ENCODE peak calls at places on chromosomes 2 and 18, in six cellular contexts. L, B, A, W, I and H are unnamed samples.

GRCh38 chr2:1366546-1367134 is 46.6 kb upstream of the TPO start:
- DNase-seq in L (no peak), B (no peak), A (no peak), W (no peak), I (peak; percentile 81), H (no peak)

GRCh38 chr2:159052157-159052561 is 83.7 kb downstream of the TANC1 start:
- DNase-seq in L (no peak), B (no peak), A (no peak), W (no peak), I (no peak), H (no peak)

GRCh38 chr2:101912545-101912944 is 79.2 kb upstream of the IL1R2 start:
- DNase-seq in L (no peak), B (no peak), A (no peak), W (no peak), I (no peak), H (no peak)

GRCh38 chr2:218271865-218272530 is 1.7 kb downstream of the PNKD start:
- DNase-seq in L (no peak), B (peak; percentile 56), A (no peak), W (no peak), I (no peak), H (no peak)

GRCh38 chr18:69898241-69898861 is 49.3 kb downstream of the CD226 start:
- DNase-seq in L (no peak), B (no peak), A (peak; percentile 48), W (no peak), I (no peak), H (peak; percentile 35)

GRCh38 chr18:23156134-23156533 is 20.8 kb downstream of the CABLES1 start:
- DNase-seq in L (no peak), B (no peak), A (no peak), W (no peak), I (no peak), H (no peak)

GRCh38 chr2:68994864-68995263 is 18.1 kb upstream of the ANTXR1 start:
- DNase-seq in L (peak; percentile 88), B (no peak), A (no peak), W (no peak), I (no peak), H (no peak)

GRCh38 chr18:78729099-78729467 is 250.5 kb upstream of the SALL3 start:
- DNase-seq in L (no peak), B (peak; percentile 13), A (no peak), W (no peak), I (no peak), H (no peak)

GRCh38 chr2:151043484-151043883 is 218.2 kb downstream of the RBM43 start:
- DNase-seq in L (no peak), B (no peak), A (no peak), W (no peak), I (no peak), H (no peak)

DNA sequence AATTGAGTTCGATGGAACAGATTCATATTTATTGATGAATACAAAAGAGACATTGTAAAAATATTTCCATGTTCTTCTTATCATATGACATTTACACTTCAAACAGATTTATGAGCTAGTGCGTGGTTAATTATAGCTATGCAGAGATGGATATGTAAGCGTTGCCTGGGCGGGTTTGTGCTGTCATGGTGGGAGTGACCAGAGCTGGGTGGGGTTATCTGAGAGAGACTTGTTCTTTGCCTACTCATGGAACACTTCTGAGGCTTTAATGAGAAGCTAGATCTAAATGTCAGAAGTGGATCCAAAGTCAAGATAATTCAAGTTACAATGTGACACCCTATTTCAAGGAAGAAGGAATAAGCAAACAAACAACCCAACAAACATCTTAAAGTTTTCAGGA is 162.3 kb upstream of the ZEB2 start:
- DNase-seq in L (no peak), B (no peak), A (no peak), W (no peak), I (no peak), H (no peak)
- TF ChIP-seq CTCF in L (no peak), B (no peak), A (no peak), W (no peak), I (no peak), H (no peak)

GRCh38 chr2:19377717-19378116 is 19.3 kb upstream of the OSR1 start:
- DNase-seq in L (no peak), B (no peak), A (no peak), W (no peak), I (no peak), H (no peak)
- TF ChIP-seq CTCF in L (peak; percentile 7), B (no peak), A (no peak), W (no peak), I (peak; percentile 6), H (no peak)

GRCh38 chr2:42558827-42559226 is 9.6 kb upstream of the MTA3 start:
- DNase-seq in L (no peak), B (peak; percentile 59), A (no peak), W (peak; percentile 33), I (no peak), H (no peak)
- TF ChIP-seq CTCF in L (no peak), B (no peak), A (no peak), W (no peak), I (no peak), H (no peak)

GRCh38 chr2:142957143-142957542 is 79.7 kb downstream of the KYNU start:
- DNase-seq in L (no peak), B (no peak), A (no peak), W (no peak), I (no peak), H (no peak)

GRCh38 chr2:142951190-142952007 is 73.9 kb downstream of the KYNU start:
- DNase-seq in L (no peak), B (no peak), A (no peak), W (no peak), I (no peak), H (no peak)

GRCh38 chr2:142952018-142952417 is 74.6 kb downstream of the KYNU start:
- DNase-seq in L (no peak), B (no peak), A (no peak), W (no peak), I (no peak), H (no peak)

GRCh38 chr2:142954488-142954887 is 77.0 kb downstream of the KYNU start:
- DNase-seq in L (no peak), B (no peak), A (no peak), W (no peak), I (no peak), H (no peak)

GRCh38 chr2:142952793-142953192 is 75.3 kb downstream of the KYNU start:
- DNase-seq in L (no peak), B (no peak), A (no peak), W (no peak), I (no peak), H (no peak)
- TF ChIP-seq CTCF in L (no peak), B (no peak), A (no peak), W (no peak), I (no peak), H (no peak)

DNA sequence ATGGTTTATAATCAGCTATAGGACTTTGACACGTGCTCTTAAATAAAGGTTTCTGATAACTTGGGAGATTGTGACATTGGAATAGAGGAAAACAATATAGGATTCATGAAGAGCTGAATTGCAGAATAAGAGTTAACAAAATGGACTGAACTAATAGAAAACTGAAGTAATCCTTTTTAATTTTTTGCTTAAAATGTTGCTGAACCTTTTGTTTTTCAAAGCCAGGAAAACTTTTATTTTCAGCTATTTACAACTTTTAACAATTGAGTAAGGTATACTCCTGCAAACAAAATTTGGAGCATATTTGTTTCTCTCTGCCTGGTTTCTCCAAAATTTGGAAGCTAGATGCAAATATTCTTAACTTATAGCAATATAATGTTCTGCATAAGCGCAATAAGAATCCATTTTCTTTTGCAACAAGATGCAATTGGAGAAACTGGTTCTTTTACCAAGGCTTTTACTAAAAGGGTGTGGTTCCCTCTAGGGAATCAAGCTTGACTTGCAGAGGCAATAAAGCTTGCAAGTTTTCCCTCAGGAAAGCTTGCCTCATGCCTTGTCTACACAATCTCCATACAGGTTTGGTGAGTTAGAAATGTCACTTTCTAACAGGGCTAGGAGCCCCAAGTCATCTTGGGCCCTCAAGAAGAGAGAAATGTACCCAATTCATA is 10.3 kb upstream of the PDK1 start:
- DNase-seq in L (no peak), B (no peak), A (no peak), W (no peak), I (no peak), H (no peak)
- TF ChIP-seq CTCF in L (no peak), B (no peak), A (no peak), W (no peak), I (no peak), H (no peak)

DNA sequence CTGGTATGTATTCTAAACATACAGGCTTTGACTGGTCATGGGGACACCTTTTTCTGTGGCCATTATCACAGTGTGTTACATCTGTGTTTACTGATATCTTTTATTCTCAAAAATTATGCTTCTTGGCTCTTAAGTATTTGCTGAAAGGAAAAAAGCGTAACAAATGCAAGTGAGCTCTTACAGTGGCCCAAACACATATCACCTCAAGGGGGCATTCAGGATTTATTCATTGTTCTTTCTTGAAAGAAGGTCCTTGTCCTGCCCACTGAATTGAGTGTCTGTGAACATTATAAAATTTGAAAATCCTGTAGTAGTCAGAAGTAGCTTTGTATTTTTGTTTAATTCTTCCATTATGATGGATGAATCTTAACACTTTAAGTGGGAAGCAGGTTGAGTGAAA is 454.5 kb downstream of the XIRP2 start:
- DNase-seq in L (no peak), B (no peak), A (no peak), W (peak; percentile 14), I (no peak), H (no peak)
- TF ChIP-seq CTCF in L (peak; percentile 19), B (no peak), A (no peak), W (no peak), I (no peak), H (no peak)